ENCODE peak calls at places on chromosomes 4 and X, in five cellular contexts. E is uterus, R is endodermal cell, K is A673, Q is heart right ventricle. M is an unnamed sample.

GRCh38 chr4:22477794-22478182 is 38.1 kb downstream of the ADGRA3 start:
- DNase-seq in R (no peak), E (no peak), Q (no peak), K (no peak), M (no peak)

GRCh38 chr4:69718376-69719293 is 41.8 kb downstream of the SULT1B1 start:
- DNase-seq in K (peak; percentile 33), R (no peak), E (no peak), Q (no peak), M (no peak)

GRCh38 chr4:111453216-111453615 is 692.0 kb upstream of the FAM241A start:
- DNase-seq in K (no peak), Q (no peak), R (no peak), E (no peak), M (no peak)

GRCh38 chrX:151538190-151539122 is 25.0 kb upstream of the PASD1 start:
- DNase-seq in K (no peak), E (no peak), R (no peak), Q (no peak), M (no peak)

GRCh38 chrX:10126044-10126443 is 30.7 kb upstream of the CLCN4 start:
- DNase-seq in E (no peak), K (no peak), Q (no peak), R (no peak), M (no peak)

GRCh38 chrX:13287816-13288215 is 32.0 kb downstream of the ATXN3L start:
- DNase-seq in R (no peak), Q (no peak), K (no peak), E (no peak), M (no peak)

GRCh38 chr4:47784222-47784621 is 53.6 kb downstream of the CORIN start:
- DNase-seq in Q (no peak), E (no peak), R (no peak), K (no peak), M (no peak)

GRCh38 chr4:38281416-38282071 is 321.3 kb downstream of the PTTG2 start:
- DNase-seq in Q (no peak), E (no peak), K (no peak), R (no peak), M (no peak)

GRCh38 chr4:173025131-173025530 is 143.5 kb upstream of the GALNT7 start:
- DNase-seq in Q (no peak), E (peak; percentile 65), K (peak; percentile 93), R (peak; percentile 82), M (peak; percentile 62)

GRCh38 chrX:40987413-40987812 is 97.8 kb upstream of the USP9X start:
- DNase-seq in K (no peak), E (no peak), Q (no peak), R (peak; percentile 68), M (no peak)

GRCh38 chr4:114399085-114399484 is 199.5 kb upstream of the UGT8 start:
- DNase-seq in E (no peak), Q (no peak), K (no peak), R (peak; percentile 78), M (no peak)

GRCh38 chr4:1472148-1472797 is 66.0 kb upstream of the NKX1-1 start:
- DNase-seq in R (peak; percentile 41), Q (peak; percentile 8), K (no peak), E (no peak), M (no peak)

GRCh38 chrX:107576392-107576791 is 51.9 kb upstream of the PRPS1 start:
- DNase-seq in K (no peak), Q (no peak), E (no peak), R (no peak), M (peak; percentile 21)

GRCh38 chrX:133749951-133750350 is 235.4 kb downstream of the GPC3 start:
- DNase-seq in Q (no peak), K (no peak), R (no peak), E (no peak), M (no peak)

GRCh38 chrX:119410027-119410819 is 11.1 kb downstream of the SLC25A43 start:
- DNase-seq in R (peak; percentile 55), K (no peak), Q (no peak), E (peak; percentile 62), M (peak; percentile 39)

GRCh38 chr4:173919861-173920260 is 363.6 kb downstream of the FBXO8 start:
- DNase-seq in E (no peak), R (no peak), Q (no peak), K (no peak), M (no peak)

GRCh38 chr4:1488831-1489638 is 82.8 kb upstream of the NKX1-1 start:
- DNase-seq in E (no peak), R (peak; percentile 30), K (no peak), Q (no peak), M (no peak)

GRCh38 chr4:184727430-184727829 is 6.5 kb downstream of the CENPU start:
- DNase-seq in R (no peak), Q (no peak), K (no peak), E (no peak), M (no peak)

GRCh38 chrX:12819231-12819630 is 28.0 kb downstream of the PRPS2 start:
- DNase-seq in K (no peak), E (no peak), R (no peak), Q (no peak), M (no peak)

GRCh38 chr4:38266616-38267015 is 306.4 kb downstream of the PTTG2 start:
- DNase-seq in R (no peak), E (no peak), K (peak; percentile 41), Q (no peak), M (no peak)

GRCh38 chr4:55132775-55133174 is 7.4 kb upstream of the KDR start:
- DNase-seq in Q (no peak), R (peak; percentile 61), K (no peak), E (no peak), M (no peak)

GRCh38 chrX:64192673-64193072 is 12.8 kb downstream of the AMER1 start:
- DNase-seq in Q (no peak), R (no peak), E (no peak), K (no peak), M (no peak)

GRCh38 chr4:157072002-157072401 is 3.9 kb upstream of the GLRB start:
- DNase-seq in K (peak; percentile 41), E (no peak), Q (no peak), R (no peak), M (no peak)

GRCh38 chr4:83282049-83282535 is 2.5 kb downstream of the COQ2 start:
- DNase-seq in R (peak; percentile 61), E (peak; percentile 43), K (peak; percentile 67), Q (no peak), M (no peak)

GRCh38 chr4:183770900-183771299 is 111.8 kb downstream of the TRAPPC11 start:
- DNase-seq in R (no peak), E (no peak), K (no peak), Q (no peak), M (no peak)

GRCh38 chr4:53321151-53321987 is 44.5 kb downstream of the SCFD2 start:
- DNase-seq in E (no peak), K (peak; percentile 92), Q (no peak), R (no peak), M (no peak)

GRCh38 chr4:40629401-40630334 is at the start of gene RBM47:
- DNase-seq in R (peak; percentile 94), Q (peak; percentile 67), K (peak; percentile 52), E (peak; percentile 14), M (peak; percentile 93)

GRCh38 chrX:153366878-153367538 is 33.1 kb downstream of the ZNF275 start:
- DNase-seq in E (no peak), R (no peak), Q (no peak), K (no peak), M (no peak)

GRCh38 chrX:136574548-136574947 is 42.5 kb downstream of the VGLL1 start:
- DNase-seq in E (no peak), R (no peak), Q (no peak), K (no peak), M (no peak)

GRCh38 chr4:836781-837301 is 10.9 kb upstream of the CPLX1 start:
- DNase-seq in K (no peak), E (no peak), R (no peak), Q (no peak), M (peak; percentile 66)

GRCh38 chrX:151386838-151387459 is 10.1 kb upstream of the VMA21 start:
- DNase-seq in K (no peak), Q (no peak), E (no peak), R (no peak), M (no peak)

GRCh38 chrX:68571292-68572256 is 72.7 kb downstream of the YIPF6 start:
- DNase-seq in K (peak; percentile 5), Q (no peak), R (no peak), E (no peak), M (no peak)
- H3K27ac ChIP-seq in K (no peak overlapping the region), Q (no peak overlapping the region), R (no peak overlapping the region), E (no peak overlapping the region), M (no peak overlapping the region)

GRCh38 chr4:8198906-8199593 is at the start of gene SH3TC1:
- DNase-seq in R (no peak), E (peak; percentile 66), K (peak; percentile 60), Q (peak; percentile 88), M (peak; percentile 94)
- H3K4me1 ChIP-seq in R (no peaks in the 10 kb centered on the region), E (no peaks in the 10 kb centered on the region), K (peaks cover 6% of the 10 kb centered on the region), Q (peaks cover 25% of the 10 kb centered on the region), M (peaks cover 37% of the 10 kb centered on the region)

GRCh38 chrX:627995-628394 is 2.6 kb upstream of the SHOX start:
- DNase-seq in R (peak; percentile 29), Q (no peak), K (no peak), E (no peak), M (no peak)
- H3K27me3 ChIP-seq in R (peaks cover 100% of the 10 kb centered on the region), Q (peaks cover 11% of the 10 kb centered on the region), K (peaks cover 48% of the 10 kb centered on the region), E (peaks cover 4% of the 10 kb centered on the region), M (no peaks in the 10 kb centered on the region)

GRCh38 chrX:2609431-2610238 is 81.5 kb upstream of the CD99 start:
- DNase-seq in K (peak; percentile 67), R (peak; percentile 73), E (no peak), Q (no peak), M (no peak)
- H3K27ac ChIP-seq in K (peak overlapping the region; percentile 80), R (no peak overlapping the region), E (peak overlapping the region; percentile 85), Q (peak overlapping the region; percentile 89), M (peak overlapping the region; percentile 39)

GRCh38 chrX:37757082-37757481 is 22.8 kb upstream of the CYBB start:
- DNase-seq in E (no peak), R (no peak), K (no peak), Q (no peak), M (no peak)

GRCh38 chrX:37752941-37753340 is 26.9 kb upstream of the CYBB start:
- DNase-seq in K (no peak), R (no peak), Q (no peak), E (no peak), M (no peak)

GRCh38 chrX:37755073-37755472 is 24.8 kb upstream of the CYBB start:
- DNase-seq in K (no peak), E (no peak), Q (no peak), R (no peak), M (no peak)

GRCh38 chrX:37753384-37753783 is 26.5 kb upstream of the CYBB start:
- DNase-seq in Q (no peak), K (no peak), R (no peak), E (no peak), M (no peak)

DNA sequence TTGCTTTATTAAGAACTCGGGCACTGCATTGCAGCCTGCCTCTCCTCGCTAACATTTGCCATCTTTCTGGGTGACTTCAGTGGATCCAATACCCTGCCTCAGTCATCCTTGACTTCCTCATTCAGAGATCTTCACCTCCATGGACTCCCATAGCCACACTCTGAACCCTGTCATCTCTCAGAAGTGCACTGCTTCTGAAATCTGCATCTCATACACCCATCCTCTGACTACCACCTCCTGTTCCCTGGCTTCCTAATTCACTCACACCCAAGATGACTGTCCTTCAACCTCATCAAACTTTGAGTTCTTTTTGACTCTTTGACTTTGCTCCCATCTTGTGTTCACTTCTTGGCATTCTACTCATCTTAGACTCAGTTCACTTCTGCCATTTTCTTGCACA is 25.3 kb upstream of the CYBB start:
- DNase-seq in R (no peak), K (no peak), E (no peak), Q (no peak), M (no peak)
- H3K4me1 ChIP-seq in R (no peaks in the 10 kb centered on the region), K (no peaks in the 10 kb centered on the region), E (no peaks in the 10 kb centered on the region), Q (no peaks in the 10 kb centered on the region), M (no peaks in the 10 kb centered on the region)